ENCODE peak calls at places on chromosome 21, in seven cellular contexts. D, G, H, F, C, L and S are unnamed samples.

GRCh38 chr21:17089121-17089520 is 423.7 kb upstream of the CXADR start:
- DNase-seq in D (no peak), G (no peak), H (peak; percentile 6), F (no peak), C (no peak), L (peak; percentile 4), S (no peak)

GRCh38 chr21:41684381-41685245 is 82.2 kb downstream of the RIPK4 start:
- DNase-seq in D (no peak), G (no peak), H (peak; percentile 86), F (no peak), C (no peak), L (peak; percentile 74), S (peak; percentile 78)

GRCh38 chr21:27429612-27430361 is 462.9 kb upstream of the ADAMTS5 start:
- DNase-seq in D (no peak), G (no peak), H (no peak), F (no peak), C (no peak), L (peak; percentile 51), S (peak; percentile 5)

GRCh38 chr21:35153671-35154070 is 104.6 kb upstream of the RUNX1 start:
- DNase-seq in D (no peak), G (no peak), H (no peak), F (no peak), C (no peak), L (peak; percentile 69), S (no peak)

GRCh38 chr21:46158666-46159300 is 3.4 kb upstream of the FTCD start:
- DNase-seq in D (no peak), G (no peak), H (no peak), F (no peak), C (no peak), L (no peak), S (no peak)

GRCh38 chr21:42231761-42232160 is 12.8 kb downstream of the ABCG1 start:
- DNase-seq in D (no peak), G (no peak), H (no peak), F (no peak), C (no peak), L (no peak), S (no peak)

GRCh38 chr21:41620982-41621381 is 113.0 kb upstream of the TMPRSS2 start:
- DNase-seq in D (no peak), G (no peak), H (no peak), F (no peak), C (no peak), L (no peak), S (peak; percentile 57)

GRCh38 chr21:26966360-26966977 is 419 bp downstream of the ADAMTS5 start:
- DNase-seq in D (no peak), G (no peak), H (no peak), F (no peak), C (no peak), L (peak; percentile 10), S (peak; percentile 28)

GRCh38 chr21:28971171-28971570 is 21.5 kb downstream of the LTN1 start:
- DNase-seq in D (no peak), G (no peak), H (no peak), F (no peak), C (no peak), L (no peak), S (no peak)

GRCh38 chr21:45266518-45267389 is 20.9 kb downstream of the POFUT2 start:
- DNase-seq in D (no peak), G (no peak), H (no peak), F (no peak), C (no peak), L (peak; percentile 16), S (no peak)

GRCh38 chr21:46354046-46354445 is 30.1 kb downstream of the PCNT start:
- DNase-seq in D (no peak), G (no peak), H (no peak), F (no peak), C (no peak), L (no peak), S (no peak)

GRCh38 chr21:26007911-26008579 is 162.5 kb downstream of the APP start:
- DNase-seq in D (no peak), G (no peak), H (no peak), F (no peak), C (no peak), L (no peak), S (peak; percentile 49)

GRCh38 chr21:34080693-34081092 is 7.3 kb downstream of the MRPS6 start:
- DNase-seq in D (no peak), G (no peak), H (peak; percentile 34), F (no peak), C (no peak), L (no peak), S (no peak)

GRCh38 chr21:34113842-34114241 is 40.5 kb downstream of the MRPS6 start:
- DNase-seq in D (no peak), G (no peak), H (no peak), F (no peak), C (peak; percentile 13), L (no peak), S (peak; percentile 41)

GRCh38 chr21:25515484-25516405 is 91.5 kb downstream of the MRPL39 start:
- DNase-seq in D (no peak), G (no peak), H (peak; percentile 11), F (no peak), C (peak; percentile 4), L (peak; percentile 53), S (no peak)

GRCh38 chr21:34372321-34372720 is 3.0 kb upstream of the SMIM11 start:
- DNase-seq in D (no peak), G (no peak), H (no peak), F (no peak), C (no peak), L (no peak), S (no peak)

GRCh38 chr21:44444286-44444931 is 10.9 kb upstream of the LRRC3 start:
- DNase-seq in D (no peak), G (peak; percentile 28), H (no peak), F (peak; percentile 10), C (no peak), L (no peak), S (no peak)

GRCh38 chr21:15139881-15140280 is 75.1 kb upstream of the NRIP1 start:
- DNase-seq in D (no peak), G (peak; percentile 8), H (no peak), F (no peak), C (no peak), L (no peak), S (no peak)

GRCh38 chr21:29360799-29361765 is 62.4 kb downstream of the BACH1 start:
- DNase-seq in D (no peak), G (no peak), H (peak; percentile 43), F (peak; percentile 9), C (peak; percentile 30), L (no peak), S (no peak)

GRCh38 chr21:35468991-35469390 is 419.9 kb upstream of the RUNX1 start:
- DNase-seq in D (no peak), G (no peak), H (no peak), F (no peak), C (no peak), L (no peak), S (no peak)

GRCh38 chr21:39184050-39184980 is 1.1 kb upstream of the PSMG1 start:
- DNase-seq in D (no peak), G (no peak), H (peak; percentile 25), F (peak; percentile 37), C (peak; percentile 17), L (no peak), S (no peak)

GRCh38 chr21:42199488-42200463 is 19.2 kb upstream of the ABCG1 start:
- DNase-seq in D (peak; percentile 44), G (no peak), H (peak; percentile 49), F (peak; percentile 79), C (no peak), L (peak; percentile 26), S (peak; percentile 94)

GRCh38 chr21:28110074-28110473 is 882.6 kb downstream of the LTN1 start:
- DNase-seq in D (no peak), G (no peak), H (no peak), F (no peak), C (no peak), L (no peak), S (no peak)

GRCh38 chr21:44497641-44498243 is 42.3 kb downstream of the KRTAP10-1 start:
- DNase-seq in D (no peak), G (no peak), H (no peak), F (no peak), C (no peak), L (no peak), S (no peak)

GRCh38 chr21:41348434-41348833 is 13.4 kb upstream of the MX2 start:
- DNase-seq in D (no peak), G (no peak), H (peak; percentile 13), F (no peak), C (no peak), L (no peak), S (no peak)

GRCh38 chr21:15826147-15826780 is 96.5 kb downstream of the USP25 start:
- DNase-seq in D (no peak), G (peak; percentile 5), H (peak; percentile 84), F (peak; percentile 36), C (peak; percentile 27), L (peak; percentile 35), S (peak; percentile 71)

GRCh38 chr21:33042812-33043211 is 17.1 kb downstream of the OLIG2 start:
- DNase-seq in D (peak; percentile 31), G (no peak), H (peak; percentile 91), F (no peak), C (no peak), L (peak; percentile 93), S (peak; percentile 89)

GRCh38 chr21:28479660-28480059 is 513.0 kb downstream of the LTN1 start:
- DNase-seq in D (no peak), G (no peak), H (no peak), F (no peak), C (no peak), L (no peak), S (no peak)

GRCh38 chr21:33362044-33362555 is 37.3 kb downstream of the IFNAR1 start:
- DNase-seq in D (no peak), G (peak; percentile 8), H (peak; percentile 36), F (peak; percentile 72), C (peak; percentile 51), L (no peak), S (no peak)

GRCh38 chr21:34179204-34179935 is 106.0 kb downstream of the MRPS6 start:
- DNase-seq in D (no peak), G (no peak), H (no peak), F (no peak), C (no peak), L (no peak), S (no peak)

GRCh38 chr21:38355992-38356781 is 99.4 kb downstream of the KCNJ15 start:
- DNase-seq in D (no peak), G (peak; percentile 93), H (peak; percentile 87), F (peak; percentile 42), C (peak; percentile 64), L (peak; percentile 47), S (peak; percentile 53)

GRCh38 chr21:36825683-36826082 is 126.8 kb downstream of the SIM2 start:
- DNase-seq in D (no peak), G (no peak), H (no peak), F (no peak), C (no peak), L (no peak), S (no peak)